ENCODE peak calls at places on chromosomes 11 and 22, in eight cellular contexts. One of them, this sample, is unnamed.

GRCh38 chr11:74366576-74366975 is 31.7 kb downstream of the PGM2L1 start:
- DNase-seq in RWPE2: no peak
- DNase-seq in uterus: no peak
- DNase-seq in PC-3: no peak
- DNase-seq in breast epithelium: no peak
- DNase-seq in right atrium auricular region: no peak
- DNase-seq in K562: no peak
- DNase-seq in ovary: no peak
- DNase-seq in this sample: no peak

GRCh38 chr11:72679869-72680268 is 5.6 kb upstream of the PDE2A start:
- DNase-seq in RWPE2: no peak
- DNase-seq in uterus: no peak
- DNase-seq in PC-3: no peak
- DNase-seq in breast epithelium: no peak
- DNase-seq in right atrium auricular region: no peak
- DNase-seq in K562: no peak
- DNase-seq in ovary: no peak
- DNase-seq in this sample: peak; percentile 42

GRCh38 chr11:24043842-24044241 is 453.0 kb upstream of the LUZP2 start:
- DNase-seq in RWPE2: no peak
- DNase-seq in uterus: no peak
- DNase-seq in PC-3: no peak
- DNase-seq in breast epithelium: no peak
- DNase-seq in right atrium auricular region: no peak
- DNase-seq in K562: no peak
- DNase-seq in ovary: no peak
- DNase-seq in this sample: no peak

GRCh38 chr11:65185869-65186341 is 4.2 kb downstream of the CAPN1 start:
- DNase-seq in RWPE2: peak; percentile 40
- DNase-seq in uterus: no peak
- DNase-seq in PC-3: no peak
- DNase-seq in breast epithelium: no peak
- DNase-seq in right atrium auricular region: no peak
- DNase-seq in K562: no peak
- DNase-seq in ovary: no peak
- DNase-seq in this sample: no peak

GRCh38 chr11:61654397-61654829 is 25.8 kb upstream of the DAGLA start:
- DNase-seq in RWPE2: no peak
- DNase-seq in uterus: peak; percentile 55
- DNase-seq in PC-3: no peak
- DNase-seq in breast epithelium: no peak
- DNase-seq in right atrium auricular region: peak; percentile 77
- DNase-seq in K562: no peak
- DNase-seq in ovary: no peak
- DNase-seq in this sample: no peak

GRCh38 chr11:70759846-70760245 is 361.5 kb downstream of the CTTN start:
- DNase-seq in RWPE2: no peak
- DNase-seq in uterus: no peak
- DNase-seq in PC-3: no peak
- DNase-seq in breast epithelium: no peak
- DNase-seq in right atrium auricular region: no peak
- DNase-seq in K562: no peak
- DNase-seq in ovary: no peak
- DNase-seq in this sample: no peak

GRCh38 chr11:8055836-8056526 is 25.0 kb upstream of the TUB start:
- DNase-seq in RWPE2: no peak
- DNase-seq in uterus: peak; percentile 17
- DNase-seq in PC-3: no peak
- DNase-seq in breast epithelium: no peak
- DNase-seq in right atrium auricular region: peak; percentile 49
- DNase-seq in K562: no peak
- DNase-seq in ovary: no peak
- DNase-seq in this sample: no peak

GRCh38 chr22:45867118-45867905 is 109.7 kb downstream of the WNT7B start:
- DNase-seq in RWPE2: no peak
- DNase-seq in uterus: no peak
- DNase-seq in PC-3: no peak
- DNase-seq in breast epithelium: no peak
- DNase-seq in right atrium auricular region: peak; percentile 48
- DNase-seq in K562: no peak
- DNase-seq in ovary: no peak
- DNase-seq in this sample: no peak

GRCh38 chr11:43282607-43283440 is 29.0 kb upstream of the API5 start:
- DNase-seq in RWPE2: no peak
- DNase-seq in uterus: no peak
- DNase-seq in PC-3: peak; percentile 53
- DNase-seq in breast epithelium: no peak
- DNase-seq in right atrium auricular region: no peak
- DNase-seq in K562: peak; percentile 67
- DNase-seq in ovary: no peak
- DNase-seq in this sample: peak; percentile 16

GRCh38 chr11:109023029-109023428 is 358.2 kb downstream of the DDX10 start:
- DNase-seq in RWPE2: no peak
- DNase-seq in uterus: no peak
- DNase-seq in PC-3: no peak
- DNase-seq in breast epithelium: no peak
- DNase-seq in right atrium auricular region: no peak
- DNase-seq in K562: no peak
- DNase-seq in ovary: no peak
- DNase-seq in this sample: no peak

GRCh38 chr11:35629914-35630313 is 11.7 kb downstream of the FJX1 start:
- DNase-seq in RWPE2: peak; percentile 87
- DNase-seq in uterus: no peak
- DNase-seq in PC-3: peak; percentile 99
- DNase-seq in breast epithelium: no peak
- DNase-seq in right atrium auricular region: no peak
- DNase-seq in K562: no peak
- DNase-seq in ovary: no peak
- DNase-seq in this sample: no peak

GRCh38 chr11:12653729-12654128 is 20.5 kb upstream of the TEAD1 start:
- DNase-seq in RWPE2: no peak
- DNase-seq in uterus: no peak
- DNase-seq in PC-3: peak; percentile 51
- DNase-seq in breast epithelium: no peak
- DNase-seq in right atrium auricular region: no peak
- DNase-seq in K562: no peak
- DNase-seq in ovary: no peak
- DNase-seq in this sample: no peak

GRCh38 chr11:116199182-116199581 is 573.6 kb downstream of the BUD13 start:
- DNase-seq in RWPE2: no peak
- DNase-seq in uterus: no peak
- DNase-seq in PC-3: no peak
- DNase-seq in breast epithelium: no peak
- DNase-seq in right atrium auricular region: no peak
- DNase-seq in K562: no peak
- DNase-seq in ovary: no peak
- DNase-seq in this sample: no peak

GRCh38 chr11:69497221-69497787 is 15.8 kb downstream of the LINC01488 start:
- DNase-seq in RWPE2: peak; percentile 87
- DNase-seq in uterus: peak; percentile 68
- DNase-seq in PC-3: peak; percentile 90
- DNase-seq in breast epithelium: peak; percentile 86
- DNase-seq in right atrium auricular region: peak; percentile 92
- DNase-seq in K562: no peak
- DNase-seq in ovary: peak; percentile 12
- DNase-seq in this sample: no peak

GRCh38 chr11:804599-804964 is 449 bp downstream of the PIDD1 start:
- DNase-seq in RWPE2: no peak
- DNase-seq in uterus: no peak
- DNase-seq in PC-3: no peak
- DNase-seq in breast epithelium: no peak
- DNase-seq in right atrium auricular region: no peak
- DNase-seq in K562: no peak
- DNase-seq in ovary: no peak
- DNase-seq in this sample: no peak
- H3K27ac ChIP-seq in RWPE2: peak overlapping the region; percentile 71
- H3K27ac ChIP-seq in uterus: peak overlapping the region; percentile 81
- H3K27ac ChIP-seq in PC-3: no peak overlapping the region
- H3K27ac ChIP-seq in breast epithelium: peak overlapping the region; percentile 86
- H3K27ac ChIP-seq in right atrium auricular region: peak overlapping the region; percentile 93
- H3K27ac ChIP-seq in K562: peak overlapping the region; percentile 94
- H3K27ac ChIP-seq in ovary: peak overlapping the region; percentile 85
- H3K27ac ChIP-seq in this sample: peak overlapping the region; percentile 26

DNA sequence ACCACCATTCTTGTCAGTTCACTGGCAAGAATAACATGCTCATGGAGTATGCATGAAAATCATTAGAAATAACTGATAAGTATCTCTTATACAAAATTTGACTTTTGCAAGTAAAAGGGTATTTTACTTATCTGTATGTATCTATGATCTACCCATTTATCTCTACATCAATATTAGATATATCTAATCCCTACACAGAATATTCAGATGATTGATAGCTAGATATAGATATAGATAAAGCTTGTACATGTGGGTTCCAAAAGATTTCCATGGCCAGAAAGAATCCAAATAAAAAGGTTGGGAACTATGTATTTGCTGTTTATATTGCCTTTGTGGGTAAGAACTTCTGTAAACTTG is 185.5 kb downstream of the MAML2 start:
- DNase-seq in RWPE2: no peak
- DNase-seq in uterus: no peak
- DNase-seq in PC-3: no peak
- DNase-seq in breast epithelium: no peak
- DNase-seq in right atrium auricular region: no peak
- DNase-seq in K562: no peak
- DNase-seq in ovary: no peak
- DNase-seq in this sample: no peak
- H3K27ac ChIP-seq in RWPE2: peak overlapping the region; percentile 91
- H3K27ac ChIP-seq in uterus: peak overlapping the region; percentile 83
- H3K27ac ChIP-seq in PC-3: peak overlapping the region; percentile 80
- H3K27ac ChIP-seq in breast epithelium: peak overlapping the region; percentile 87
- H3K27ac ChIP-seq in right atrium auricular region: peak overlapping the region; percentile 80
- H3K27ac ChIP-seq in K562: no peak overlapping the region
- H3K27ac ChIP-seq in ovary: peak overlapping the region; percentile 73
- H3K27ac ChIP-seq in this sample: no peak overlapping the region

GRCh38 chr11:66870131-66870530 is 13.3 kb downstream of the LRFN4 start:
- DNase-seq in RWPE2: peak; percentile 59
- DNase-seq in uterus: no peak
- DNase-seq in PC-3: no peak
- DNase-seq in breast epithelium: no peak
- DNase-seq in right atrium auricular region: no peak
- DNase-seq in K562: no peak
- DNase-seq in ovary: no peak
- DNase-seq in this sample: no peak

GRCh38 chr11:66868082-66868725 is 11.3 kb downstream of the LRFN4 start:
- DNase-seq in RWPE2: no peak
- DNase-seq in uterus: no peak
- DNase-seq in PC-3: no peak
- DNase-seq in breast epithelium: no peak
- DNase-seq in right atrium auricular region: no peak
- DNase-seq in K562: no peak
- DNase-seq in ovary: no peak
- DNase-seq in this sample: no peak

GRCh38 chr11:66869471-66869870 is 12.6 kb downstream of the LRFN4 start:
- DNase-seq in RWPE2: no peak
- DNase-seq in uterus: no peak
- DNase-seq in PC-3: no peak
- DNase-seq in breast epithelium: no peak
- DNase-seq in right atrium auricular region: no peak
- DNase-seq in K562: no peak
- DNase-seq in ovary: no peak
- DNase-seq in this sample: no peak

GRCh38 chr11:66867425-66868040 is 10.7 kb downstream of the LRFN4 start:
- DNase-seq in RWPE2: no peak
- DNase-seq in uterus: no peak
- DNase-seq in PC-3: no peak
- DNase-seq in breast epithelium: no peak
- DNase-seq in right atrium auricular region: no peak
- DNase-seq in K562: no peak
- DNase-seq in ovary: no peak
- DNase-seq in this sample: no peak

GRCh38 chr11:66868726-66869291 is 11.9 kb downstream of the LRFN4 start:
- DNase-seq in RWPE2: peak; percentile 79
- DNase-seq in uterus: no peak
- DNase-seq in PC-3: peak; percentile 87
- DNase-seq in breast epithelium: peak; percentile 63
- DNase-seq in right atrium auricular region: no peak
- DNase-seq in K562: peak; percentile 86
- DNase-seq in ovary: no peak
- DNase-seq in this sample: no peak
- H3K27ac ChIP-seq in RWPE2: no peak overlapping the region
- H3K27ac ChIP-seq in uterus: no peak overlapping the region
- H3K27ac ChIP-seq in PC-3: no peak overlapping the region
- H3K27ac ChIP-seq in breast epithelium: peak overlapping the region; percentile 17
- H3K27ac ChIP-seq in right atrium auricular region: no peak overlapping the region
- H3K27ac ChIP-seq in K562: peak overlapping the region; percentile 45
- H3K27ac ChIP-seq in ovary: no peak overlapping the region
- H3K27ac ChIP-seq in this sample: no peak overlapping the region

DNA sequence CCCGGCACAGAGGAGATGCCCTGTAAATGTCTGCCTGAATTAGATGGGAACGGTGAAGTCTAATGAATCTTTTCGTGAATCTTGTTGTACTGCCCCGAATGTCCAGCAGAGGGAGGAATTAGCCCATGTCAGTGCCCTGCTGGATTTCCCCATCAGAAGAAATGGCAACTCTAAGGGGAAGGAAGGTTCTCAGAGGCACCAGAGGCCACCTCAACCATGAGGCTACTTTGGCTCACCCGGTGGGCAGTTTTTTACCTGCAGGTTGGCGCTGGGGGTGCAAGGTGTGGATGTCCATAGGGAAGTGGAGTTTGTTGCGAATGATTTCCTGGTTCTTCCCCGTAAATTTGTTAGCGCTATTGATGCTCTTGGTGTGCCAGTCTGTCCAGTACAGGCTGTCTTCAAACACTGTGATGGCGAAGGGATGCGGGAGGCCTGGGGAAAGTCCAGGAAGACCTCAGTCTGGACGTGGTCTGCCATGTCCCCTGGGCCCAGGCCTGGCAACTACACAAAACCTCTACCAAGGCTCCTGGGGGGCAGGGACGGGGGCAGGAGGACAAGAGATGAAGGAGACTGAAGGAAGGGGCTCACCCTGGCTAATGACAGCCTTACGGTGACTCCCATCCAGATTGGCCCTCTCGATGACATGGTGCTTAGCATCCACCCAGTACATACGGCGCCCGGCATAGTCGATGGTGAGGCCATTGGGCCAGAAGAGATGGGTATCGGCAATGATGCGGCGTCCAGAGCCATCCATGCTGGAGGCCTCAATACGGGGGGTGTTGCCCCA is 28.5 kb downstream of the LRP4 start:
- DNase-seq in RWPE2: no peak
- DNase-seq in uterus: peak; percentile 78
- DNase-seq in PC-3: peak; percentile 83
- DNase-seq in breast epithelium: peak; percentile 66
- DNase-seq in right atrium auricular region: peak; percentile 79
- DNase-seq in K562: peak; percentile 69
- DNase-seq in ovary: peak; percentile 67
- DNase-seq in this sample: peak; percentile 75
- H3K27ac ChIP-seq in RWPE2: no peak overlapping the region
- H3K27ac ChIP-seq in uterus: no peak overlapping the region
- H3K27ac ChIP-seq in PC-3: no peak overlapping the region
- H3K27ac ChIP-seq in breast epithelium: no peak overlapping the region
- H3K27ac ChIP-seq in right atrium auricular region: no peak overlapping the region
- H3K27ac ChIP-seq in K562: no peak overlapping the region
- H3K27ac ChIP-seq in ovary: no peak overlapping the region
- H3K27ac ChIP-seq in this sample: no peak overlapping the region